ENCODE peak calls at places on chromosomes 7 and 10, in six cellular contexts. One of them, this sample, is unnamed.
A peak's percentile ranks its signal among the peaks of the same experiment; 100 is the strongest.

GRCh38 chr7:66741706-66742053 is 1.1 kb downstream of the RABGEF1 start:
- DNase-seq in neural progenitor cell: peak; percentile 41
- DNase-seq in lung: no peak
- DNase-seq in fibroblast of lung: peak; percentile 29
- DNase-seq in uterus: no peak
- DNase-seq in pancreas: peak; percentile 34
- DNase-seq in this sample: peak; percentile 51

GRCh38 chr7:129433823-129434171 is 435 bp upstream of the STRIP2 start:
- DNase-seq in neural progenitor cell: peak; percentile 86
- DNase-seq in lung: no peak
- DNase-seq in fibroblast of lung: no peak
- DNase-seq in uterus: no peak
- DNase-seq in pancreas: no peak
- DNase-seq in this sample: no peak

GRCh38 chr10:96222441-96222840 is 48.9 kb downstream of the BLNK start:
- DNase-seq in uterus: no peak
- DNase-seq in pancreas: no peak
- DNase-seq in fibroblast of lung: no peak
- DNase-seq in lung: no peak
- DNase-seq in neural progenitor cell: no peak
- DNase-seq in this sample: no peak

GRCh38 chr7:36879021-36879420 is 154.7 kb upstream of the AOAH start:
- DNase-seq in fibroblast of lung: no peak
- DNase-seq in uterus: no peak
- DNase-seq in pancreas: no peak
- DNase-seq in neural progenitor cell: no peak
- DNase-seq in lung: no peak
- DNase-seq in this sample: no peak

GRCh38 chr7:136870799-136871487 is 2.5 kb downstream of the CHRM2 start:
- DNase-seq in neural progenitor cell: peak; percentile 54
- DNase-seq in fibroblast of lung: no peak
- DNase-seq in lung: no peak
- DNase-seq in pancreas: no peak
- DNase-seq in uterus: no peak
- DNase-seq in this sample: no peak

GRCh38 chr10:110625356-110625894 is 18.7 kb upstream of the RBM20 start:
- DNase-seq in pancreas: no peak
- DNase-seq in neural progenitor cell: no peak
- DNase-seq in lung: no peak
- DNase-seq in fibroblast of lung: no peak
- DNase-seq in uterus: no peak
- DNase-seq in this sample: no peak

GRCh38 chr10:73577788-73578187 is 13.4 kb downstream of the USP54 start:
- DNase-seq in uterus: peak; percentile 67
- DNase-seq in pancreas: peak; percentile 78
- DNase-seq in fibroblast of lung: peak; percentile 70
- DNase-seq in lung: peak; percentile 87
- DNase-seq in neural progenitor cell: peak; percentile 5
- DNase-seq in this sample: peak; percentile 73

GRCh38 chr10:99582255-99582770 is 37.9 kb downstream of the SLC25A28 start:
- DNase-seq in lung: no peak
- DNase-seq in neural progenitor cell: no peak
- DNase-seq in uterus: no peak
- DNase-seq in pancreas: no peak
- DNase-seq in fibroblast of lung: no peak
- DNase-seq in this sample: no peak

GRCh38 chr10:24556137-24556536 is 167.6 kb downstream of the ARHGAP21 start:
- DNase-seq in fibroblast of lung: no peak
- DNase-seq in lung: no peak
- DNase-seq in neural progenitor cell: no peak
- DNase-seq in uterus: no peak
- DNase-seq in pancreas: no peak
- DNase-seq in this sample: no peak

GRCh38 chr10:29858352-29859267 is 200.8 kb downstream of the JCAD start:
- DNase-seq in lung: peak; percentile 64
- DNase-seq in uterus: peak; percentile 63
- DNase-seq in neural progenitor cell: peak; percentile 86
- DNase-seq in pancreas: peak; percentile 52
- DNase-seq in fibroblast of lung: peak; percentile 89
- DNase-seq in this sample: peak; percentile 68

GRCh38 chr7:85413718-85414117 is 226.9 kb upstream of the SEMA3D start:
- DNase-seq in neural progenitor cell: no peak
- DNase-seq in lung: no peak
- DNase-seq in uterus: no peak
- DNase-seq in fibroblast of lung: no peak
- DNase-seq in pancreas: no peak
- DNase-seq in this sample: no peak

GRCh38 chr10:4693967-4694366 is 132.0 kb upstream of the AKR1E2 start:
- DNase-seq in pancreas: no peak
- DNase-seq in lung: no peak
- DNase-seq in fibroblast of lung: no peak
- DNase-seq in uterus: no peak
- DNase-seq in neural progenitor cell: no peak
- DNase-seq in this sample: no peak

GRCh38 chr7:31735991-31736982 is 49.3 kb downstream of the PPP1R17 start:
- DNase-seq in neural progenitor cell: peak; percentile 80
- DNase-seq in lung: peak; percentile 66
- DNase-seq in fibroblast of lung: peak; percentile 54
- DNase-seq in uterus: peak; percentile 41
- DNase-seq in pancreas: peak; percentile 74
- DNase-seq in this sample: peak; percentile 49

GRCh38 chr10:125156739-125157472 is 3.5 kb downstream of the CTBP2 start:
- DNase-seq in fibroblast of lung: no peak
- DNase-seq in pancreas: peak; percentile 73
- DNase-seq in uterus: no peak
- DNase-seq in neural progenitor cell: no peak
- DNase-seq in lung: no peak
- DNase-seq in this sample: no peak

GRCh38 chr7:31078363-31078990 is 26.4 kb downstream of the ADCYAP1R1 start:
- DNase-seq in lung: no peak
- DNase-seq in neural progenitor cell: no peak
- DNase-seq in fibroblast of lung: no peak
- DNase-seq in uterus: no peak
- DNase-seq in pancreas: no peak
- DNase-seq in this sample: no peak

GRCh38 chr7:101547916-101548599 is 81.0 kb downstream of the MYL10 start:
- DNase-seq in neural progenitor cell: no peak
- DNase-seq in fibroblast of lung: no peak
- DNase-seq in uterus: no peak
- DNase-seq in lung: no peak
- DNase-seq in pancreas: no peak
- DNase-seq in this sample: no peak

GRCh38 chr10:44703241-44704155 is 207.6 kb upstream of the TMEM72 start:
- DNase-seq in neural progenitor cell: no peak
- DNase-seq in fibroblast of lung: peak; percentile 29
- DNase-seq in uterus: no peak
- DNase-seq in lung: no peak
- DNase-seq in pancreas: no peak
- DNase-seq in this sample: no peak

GRCh38 chr10:15106352-15107013 is 9.3 kb downstream of the RPP38 start:
- DNase-seq in pancreas: peak; percentile 70
- DNase-seq in uterus: peak; percentile 52
- DNase-seq in fibroblast of lung: peak; percentile 81
- DNase-seq in lung: peak; percentile 66
- DNase-seq in neural progenitor cell: peak; percentile 81
- DNase-seq in this sample: peak; percentile 53

GRCh38 chr7:42621543-42622219 is 290.2 kb downstream of the C7orf25 start:
- DNase-seq in neural progenitor cell: no peak
- DNase-seq in pancreas: no peak
- DNase-seq in lung: no peak
- DNase-seq in fibroblast of lung: peak; percentile 5
- DNase-seq in uterus: no peak
- DNase-seq in this sample: no peak

GRCh38 chr10:94155722-94156271 is 162.1 kb downstream of the PLCE1 start:
- DNase-seq in uterus: no peak
- DNase-seq in neural progenitor cell: no peak
- DNase-seq in pancreas: no peak
- DNase-seq in fibroblast of lung: no peak
- DNase-seq in lung: no peak
- DNase-seq in this sample: no peak

GRCh38 chr7:72316148-72316547 is 96.0 kb downstream of the CALN1 start:
- DNase-seq in neural progenitor cell: no peak
- DNase-seq in fibroblast of lung: no peak
- DNase-seq in pancreas: no peak
- DNase-seq in uterus: no peak
- DNase-seq in lung: no peak
- DNase-seq in this sample: no peak

GRCh38 chr7:4204530-4205165 is 477.4 kb upstream of the FOXK1 start:
- DNase-seq in pancreas: no peak
- DNase-seq in neural progenitor cell: peak; percentile 68
- DNase-seq in lung: no peak
- DNase-seq in fibroblast of lung: peak; percentile 2
- DNase-seq in uterus: no peak
- DNase-seq in this sample: no peak

GRCh38 chr7:49294611-49295010 is 370.3 kb downstream of the CDC14C start:
- DNase-seq in lung: no peak
- DNase-seq in pancreas: no peak
- DNase-seq in fibroblast of lung: no peak
- DNase-seq in neural progenitor cell: no peak
- DNase-seq in uterus: no peak
- DNase-seq in this sample: no peak

GRCh38 chr10:97718659-97719142 is 5.2 kb downstream of the MARVELD1 start:
- DNase-seq in uterus: peak; percentile 73
- DNase-seq in lung: peak; percentile 92
- DNase-seq in fibroblast of lung: peak; percentile 46
- DNase-seq in pancreas: peak; percentile 81
- DNase-seq in neural progenitor cell: peak; percentile 48
- DNase-seq in this sample: peak; percentile 71

GRCh38 chr7:158569858-158570239 is 17.8 kb downstream of the PTPRN2 start:
- DNase-seq in fibroblast of lung: no peak
- DNase-seq in lung: no peak
- DNase-seq in neural progenitor cell: no peak
- DNase-seq in pancreas: no peak
- DNase-seq in uterus: no peak
- DNase-seq in this sample: no peak

GRCh38 chr7:147981072-147981813 is 609.3 kb upstream of the C7orf33 start:
- DNase-seq in neural progenitor cell: no peak
- DNase-seq in fibroblast of lung: no peak
- DNase-seq in lung: no peak
- DNase-seq in pancreas: no peak
- DNase-seq in uterus: no peak
- DNase-seq in this sample: no peak

GRCh38 chr10:131655101-131655849 is 245.5 kb upstream of the PPP2R2D start:
- DNase-seq in neural progenitor cell: no peak
- DNase-seq in uterus: no peak
- DNase-seq in pancreas: peak; percentile 7
- DNase-seq in fibroblast of lung: no peak
- DNase-seq in lung: no peak
- DNase-seq in this sample: no peak

GRCh38 chr7:68441610-68442009 is 1156.7 kb upstream of the AUTS2 start:
- DNase-seq in fibroblast of lung: no peak
- DNase-seq in pancreas: no peak
- DNase-seq in neural progenitor cell: no peak
- DNase-seq in lung: no peak
- DNase-seq in uterus: no peak
- DNase-seq in this sample: no peak

DNA sequence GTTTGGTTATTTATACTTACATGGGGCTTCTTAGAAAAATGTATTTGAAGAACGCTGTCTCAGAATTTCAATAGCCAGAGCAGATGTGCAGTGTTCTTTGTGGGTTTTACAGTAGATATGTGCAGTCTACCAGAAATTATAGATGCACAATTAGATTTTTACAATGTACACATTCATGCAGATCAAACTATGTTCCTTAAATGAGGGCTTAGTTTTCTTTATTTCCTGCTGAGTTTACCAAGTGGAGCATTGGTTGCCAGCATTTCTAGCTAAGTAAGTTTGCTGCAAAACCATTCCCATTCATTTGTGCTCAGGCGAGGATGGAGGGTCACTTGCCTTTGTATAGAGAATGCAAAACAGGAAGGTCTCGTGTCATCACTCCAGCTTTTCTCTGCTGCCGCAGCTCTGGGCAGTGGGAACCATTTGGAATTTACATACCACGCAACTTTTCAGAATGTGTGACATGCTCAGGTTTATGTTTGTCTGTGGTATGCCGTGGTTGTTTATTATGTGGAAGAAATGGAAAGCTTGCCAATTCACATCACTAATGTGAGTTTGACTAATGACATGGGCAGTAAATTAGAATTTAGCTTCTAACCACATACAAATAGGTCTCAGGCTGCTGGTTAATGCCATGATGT is 198.6 kb downstream of the TRIL start:
- DNase-seq in lung: no peak
- DNase-seq in uterus: no peak
- DNase-seq in neural progenitor cell: peak; percentile 33
- DNase-seq in fibroblast of lung: peak; percentile 56
- DNase-seq in pancreas: no peak
- DNase-seq in this sample: no peak
- H3K27me3 ChIP-seq in lung: no peaks in the 10 kb centered on the region
- H3K27me3 ChIP-seq in uterus: no peaks in the 10 kb centered on the region
- H3K27me3 ChIP-seq in neural progenitor cell: no peaks in the 10 kb centered on the region
- H3K27me3 ChIP-seq in fibroblast of lung: no peaks in the 10 kb centered on the region
- H3K27me3 ChIP-seq in pancreas: no peaks in the 10 kb centered on the region
- H3K27me3 ChIP-seq in this sample: no peaks in the 10 kb centered on the region

GRCh38 chr10:12906051-12906541 is 95.4 kb downstream of the CCDC3 start:
- DNase-seq in uterus: no peak
- DNase-seq in neural progenitor cell: no peak
- DNase-seq in pancreas: no peak
- DNase-seq in lung: no peak
- DNase-seq in fibroblast of lung: no peak
- DNase-seq in this sample: peak; percentile 17
- H3K27ac ChIP-seq in uterus: peak overlapping the region; percentile 34
- H3K27ac ChIP-seq in neural progenitor cell: no peak overlapping the region
- H3K27ac ChIP-seq in pancreas: no peak overlapping the region
- H3K27ac ChIP-seq in lung: no peak overlapping the region
- H3K27ac ChIP-seq in fibroblast of lung: no peak overlapping the region
- H3K27ac ChIP-seq in this sample: no peak overlapping the region

GRCh38 chr7:121000091-121000983 is 11.8 kb downstream of the CPED1 start:
- DNase-seq in pancreas: no peak
- DNase-seq in uterus: no peak
- DNase-seq in neural progenitor cell: no peak
- DNase-seq in lung: no peak
- DNase-seq in fibroblast of lung: peak; percentile 90
- DNase-seq in this sample: no peak
- H3K4me3 ChIP-seq in pancreas: no peak overlapping the region
- H3K4me3 ChIP-seq in uterus: peak overlapping the region; percentile 9
- H3K4me3 ChIP-seq in neural progenitor cell: no peak overlapping the region
- H3K4me3 ChIP-seq in lung: no peak overlapping the region
- H3K4me3 ChIP-seq in fibroblast of lung: peak overlapping the region; percentile 32
- H3K4me3 ChIP-seq in this sample: peak overlapping the region; percentile 19

GRCh38 chr10:22321831-22322662 is 1.1 kb downstream of the BMI1 start:
- DNase-seq in pancreas: peak; percentile 44
- DNase-seq in neural progenitor cell: peak; percentile 70
- DNase-seq in fibroblast of lung: no peak
- DNase-seq in uterus: peak; percentile 32
- DNase-seq in lung: no peak
- DNase-seq in this sample: peak; percentile 66
- H3K27me3 ChIP-seq in pancreas: peaks cover 5% of the 10 kb centered on the region
- H3K27me3 ChIP-seq in neural progenitor cell: peaks cover 83% of the 10 kb centered on the region
- H3K27me3 ChIP-seq in fibroblast of lung: peaks cover 20% of the 10 kb centered on the region
- H3K27me3 ChIP-seq in uterus: no peaks in the 10 kb centered on the region
- H3K27me3 ChIP-seq in lung: no peaks in the 10 kb centered on the region
- H3K27me3 ChIP-seq in this sample: no peaks in the 10 kb centered on the region

This sample was measured in ovary.